ENCODE peak calls at places on chromosomes 4 and X, in ten cellular contexts. F, X, M, Z, R, L, C, B, S and Q are unnamed samples.

GRCh38 chrX:39957816-39958561 is 139.8 kb downstream of the BCOR start:
- DNase-seq in C (no peak), M (no peak), Z (peak; percentile 52), L (no peak), B (no peak), X (no peak), R (no peak), F (no peak), S (no peak), Q (no peak)

GRCh38 chr4:98994474-98995182 is 893 bp upstream of the METAP1 start:
- DNase-seq in M (peak; percentile 30), F (no peak), B (no peak), S (no peak), L (no peak), R (no peak), C (no peak), Z (no peak), X (no peak), Q (no peak)

GRCh38 chr4:7341486-7342222 is 93.1 kb downstream of the PSAPL1 start:
- DNase-seq in F (no peak), C (no peak), S (no peak), X (no peak), B (no peak), R (no peak), Z (no peak), M (no peak), L (no peak), Q (no peak)

GRCh38 chrX:116961872-116962582 is 499.3 kb upstream of the CT83 start:
- DNase-seq in L (no peak), M (no peak), X (no peak), S (no peak), B (no peak), R (no peak), Z (no peak), C (no peak), F (no peak), Q (no peak)

GRCh38 chr4:106851686-106852085 is 184.4 kb downstream of the DKK2 start:
- DNase-seq in X (no peak), F (no peak), M (no peak), L (no peak), R (no peak), B (no peak), C (no peak), S (no peak), Z (no peak), Q (no peak)

GRCh38 chrX:55907968-55908607 is 190.5 kb downstream of the RRAGB start:
- DNase-seq in B (peak; percentile 60), L (no peak), S (peak; percentile 49), C (no peak), F (no peak), M (peak; percentile 65), R (peak; percentile 68), Z (peak; percentile 49), X (no peak), Q (peak; percentile 52)

GRCh38 chr4:91108751-91109150 is 981.6 kb downstream of the CCSER1 start:
- DNase-seq in X (no peak), M (no peak), R (no peak), F (no peak), S (no peak), C (no peak), Z (no peak), L (no peak), B (no peak), Q (no peak)

GRCh38 chr4:177281544-177281943 is 28.1 kb upstream of the NEIL3 start:
- DNase-seq in B (no peak), L (peak; percentile 80), S (no peak), C (no peak), R (no peak), M (no peak), Z (no peak), X (no peak), F (no peak), Q (no peak)

GRCh38 chrX:48466696-48467095 is 3.4 kb downstream of the SLC38A5 start:
- DNase-seq in X (no peak), S (no peak), C (no peak), B (no peak), Z (no peak), M (no peak), L (peak; percentile 34), R (no peak), F (no peak), Q (peak; percentile 18)

GRCh38 chr4:39353478-39354177 is 12.5 kb downstream of the RFC1 start:
- DNase-seq in M (no peak), R (no peak), F (no peak), X (no peak), S (no peak), C (no peak), B (no peak), Z (no peak), L (peak; percentile 90), Q (peak; percentile 38)

GRCh38 chrX:38382663-38383062 is 30.3 kb downstream of the OTC start:
- DNase-seq in L (no peak), F (no peak), R (no peak), X (no peak), C (no peak), M (no peak), B (no peak), Z (no peak), S (no peak), Q (no peak)

GRCh38 chr4:29711226-29711625 is 1008.9 kb upstream of the PCDH7 start:
- DNase-seq in Z (no peak), R (no peak), X (no peak), S (no peak), L (no peak), F (no peak), C (no peak), M (no peak), B (no peak), Q (no peak)

GRCh38 chr4:99062120-99062519 is 26.5 kb downstream of the ADH5 start:
- DNase-seq in S (no peak), F (no peak), B (no peak), R (no peak), Z (no peak), L (no peak), M (no peak), C (no peak), X (no peak), Q (no peak)

GRCh38 chr4:140652601-140653000 is 83.8 kb upstream of the UCP1 start:
- DNase-seq in L (no peak), Z (no peak), F (no peak), B (no peak), M (no peak), X (no peak), S (no peak), C (no peak), R (no peak), Q (no peak)

GRCh38 chrX:1416965-1417760 is 25.2 kb upstream of the SLC25A6 start:
- DNase-seq in Z (no peak), X (no peak), B (no peak), F (no peak), M (no peak), S (no peak), C (no peak), R (peak; percentile 20), L (no peak), Q (no peak)

GRCh38 chrX:1417921-1418875 is 26.3 kb upstream of the SLC25A6 start:
- DNase-seq in M (no peak), B (no peak), L (no peak), R (peak; percentile 56), S (no peak), Z (no peak), F (no peak), X (no peak), C (peak; percentile 55), Q (no peak)

GRCh38 chrX:1419545-1420355 is 27.8 kb upstream of the SLC25A6 start:
- DNase-seq in C (peak; percentile 39), L (no peak), R (peak; percentile 61), X (no peak), S (no peak), M (no peak), F (no peak), B (no peak), Z (no peak), Q (no peak)

GRCh38 chrX:1418901-1419544 is 27.1 kb upstream of the SLC25A6 start:
- DNase-seq in X (no peak), M (no peak), Z (no peak), R (peak; percentile 63), S (no peak), L (no peak), F (no peak), C (peak; percentile 46), B (no peak), Q (no peak)

GRCh38 chrX:1416327-1416784 is 24.4 kb upstream of the SLC25A6 start:
- DNase-seq in M (no peak), R (peak; percentile 32), C (no peak), B (no peak), S (no peak), X (no peak), L (no peak), F (no peak), Z (no peak), Q (no peak)
- TF ChIP-seq POLR2A in M (no peak), R (no peak), C (no peak), B (no peak), S (no peak), X (no peak), L (no peak), F (no peak), Z (no peak), Q (peak; percentile 2)

DNA sequence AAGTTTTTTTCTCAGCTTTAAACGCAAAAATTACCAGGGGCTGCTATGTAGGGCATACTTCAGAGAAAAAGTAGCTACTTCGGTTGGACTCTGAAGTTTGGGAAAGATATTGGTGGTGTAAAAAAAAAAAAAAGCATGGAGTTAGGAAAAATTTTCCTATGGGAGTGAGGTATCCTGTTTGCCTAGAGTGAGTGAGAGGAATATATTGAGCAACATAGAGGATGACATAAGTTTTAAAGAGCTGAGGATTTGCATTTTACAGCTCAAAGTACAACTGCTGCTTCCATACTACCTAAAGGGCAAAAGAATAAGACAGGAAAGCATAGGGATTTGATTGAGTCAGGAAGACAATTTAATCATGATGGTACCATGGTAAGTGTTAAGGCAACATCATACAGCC is 7.3 kb downstream of the GPRASP1 start:
- DNase-seq in S (no peak), M (no peak), B (no peak), R (no peak), X (no peak), C (no peak), F (no peak), L (no peak), Z (no peak), Q (no peak)
- TF ChIP-seq POLR2A in S (no peak), M (no peak), B (no peak), R (no peak), X (no peak), C (no peak), F (no peak), L (no peak), Z (no peak), Q (no peak)

GRCh38 chr4:183098723-183099536 is at the start of gene WWC2:
- DNase-seq in R (peak; percentile 94), C (peak; percentile 91), X (peak; percentile 77), S (peak; percentile 90), L (peak; percentile 92), B (peak; percentile 89), Z (peak; percentile 95), M (peak; percentile 89), F (peak; percentile 69), Q (peak; percentile 89)
- TF ChIP-seq POLR2A in R (peak; percentile 17), C (no peak), X (peak; percentile 73), S (peak; percentile 93), L (peak; percentile 40), B (no peak), Z (peak; percentile 23), M (peak; percentile 78), F (peak; percentile 58), Q (peak; percentile 79)

DNA sequence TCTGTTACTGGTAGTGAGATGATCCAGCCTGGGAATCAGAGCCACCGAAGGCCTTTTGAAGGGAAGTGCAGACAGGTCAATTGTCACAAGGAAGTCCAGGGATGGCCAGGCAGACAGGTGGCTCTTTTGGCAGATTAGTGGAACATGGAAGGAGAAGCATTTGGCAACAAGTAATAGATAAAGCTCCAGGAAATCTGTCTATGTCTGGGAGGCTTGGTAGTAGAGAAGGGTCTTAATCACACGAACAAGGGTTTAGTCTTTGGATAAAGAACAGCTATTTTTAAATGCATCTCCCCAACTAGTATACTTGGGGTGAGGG is 201.7 kb upstream of the GNPDA2 start:
- DNase-seq in F (no peak), B (no peak), X (no peak), S (no peak), Z (no peak), R (no peak), C (no peak), M (no peak), L (no peak), Q (no peak)
- TF ChIP-seq POLR2A in F (no peak), B (no peak), X (no peak), S (no peak), Z (no peak), R (no peak), C (no peak), M (no peak), L (no peak), Q (no peak)